ENCODE peak calls at places on chromosomes 1 and 21, in seven cellular contexts. A is mesendoderm, M is H1, V is IMR-90, O is H9, X is neuronal stem cell, S is trophoblast cell. C is an unnamed sample.

GRCh38 chr21:35940074-35940927 is 120.0 kb downstream of the SETD4 start:
- DNase-seq in A (peak), M (no peak), O (peak), X (peak), S (peak), V (peak), C (peak)

GRCh38 chr1:53376742-53377437 is 49.0 kb upstream of the LRP8 start:
- DNase-seq in V (no peak), X (no peak), M (peak), S (no peak), A (no peak), O (peak), C (no peak)

GRCh38 chr1:103025858-103026409 is 82.4 kb downstream of the COL11A1 start:
- DNase-seq in A (no peak), S (no peak), O (no peak), M (no peak), X (no peak), V (no peak), C (no peak)

GRCh38 chr1:85991261-85991660 is 165.3 kb downstream of the COL24A1 start:
- DNase-seq in O (no peak), M (no peak), V (no peak), S (no peak), X (no peak), A (no peak), C (no peak)

GRCh38 chr1:30417001-30417700 is 306.2 kb downstream of the MATN1 start:
- DNase-seq in S (no peak), A (no peak), X (no peak), M (peak), O (no peak), V (no peak), C (no peak)

GRCh38 chr1:181335631-181336030 is 147.7 kb upstream of the CACNA1E start:
- DNase-seq in V (no peak), X (no peak), O (no peak), S (no peak), M (no peak), A (no peak), C (no peak)

GRCh38 chr1:190711069-190711468 is 233.4 kb upstream of the BRINP3 start:
- DNase-seq in O (no peak), S (no peak), A (no peak), V (no peak), X (no peak), M (no peak), C (no peak)

GRCh38 chr1:40381268-40382109 is 8.0 kb downstream of the SMAP2 start:
- DNase-seq in X (no peak), O (no peak), A (no peak), M (no peak), S (peak), V (no peak), C (no peak)

GRCh38 chr1:188137221-188137620 is 1308.5 kb downstream of the PLA2G4A start:
- DNase-seq in M (no peak), A (no peak), X (no peak), O (no peak), S (no peak), V (no peak), C (no peak)
- H2BK5ac ChIP-seq in M (no peak), A (no peak), X (no peak), O (no peak), S (no peak), V (no peak), C (no peak)

DNA sequence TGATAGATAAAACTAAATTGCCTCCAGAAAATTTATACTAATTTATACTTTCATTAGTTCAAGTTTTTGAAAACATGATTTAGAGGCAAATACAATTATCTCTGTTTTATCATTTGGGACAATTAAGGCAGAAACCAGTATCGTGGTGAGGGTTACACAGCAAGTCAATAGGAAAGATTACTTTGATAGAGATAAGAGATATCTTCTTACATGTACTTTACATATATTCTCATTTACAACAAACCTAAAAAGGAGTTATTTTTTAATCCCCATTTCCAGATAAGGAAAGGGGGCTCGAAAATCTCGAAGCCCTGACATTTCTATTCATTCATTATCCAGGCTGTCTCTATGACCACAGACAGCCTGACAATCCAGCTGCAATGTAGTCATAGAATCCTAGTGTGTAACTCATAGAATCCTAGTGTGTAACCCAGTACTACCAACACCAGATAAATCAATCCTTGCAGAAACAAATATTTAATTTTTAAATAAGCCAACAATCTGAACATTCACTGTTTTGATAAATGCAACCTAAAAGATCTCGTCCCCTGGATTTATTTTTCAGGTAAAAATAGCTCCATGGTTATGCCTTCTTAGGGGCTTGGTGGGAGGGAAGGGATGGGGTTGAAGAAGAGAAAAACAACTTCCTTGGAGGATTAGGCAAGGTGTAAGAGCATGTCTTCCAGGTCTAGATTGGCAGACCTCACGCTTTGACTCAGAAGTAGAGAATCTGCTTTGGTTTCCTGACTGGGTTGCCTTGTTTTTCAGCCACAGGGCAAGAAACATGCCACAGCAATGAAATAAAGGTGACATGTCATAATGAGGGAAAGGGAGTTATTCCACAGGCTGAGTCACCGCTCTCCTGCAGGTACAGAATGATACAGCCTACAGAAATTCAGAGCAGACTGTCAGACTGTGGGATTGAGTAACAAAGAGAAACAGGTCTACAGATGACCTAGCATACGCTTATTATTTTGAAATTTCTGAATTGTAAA is 45.6 kb downstream of the IRF2BP2 start:
- DNase-seq in A (peak), M (no peak), V (peak), O (no peak), X (no peak), S (peak), C (peak)
- H3K4me2 ChIP-seq in A (no peak), M (no peak), V (peak), O (no peak), X (no peak), S (no peak), C (peak)

GRCh38 chr1:41642922-41643321 is 158.4 kb upstream of the EDN2 start:
- DNase-seq in A (no peak), S (no peak), M (no peak), V (no peak), O (no peak), X (no peak), C (no peak)

GRCh38 chr1:41643422-41643821 is 158.9 kb upstream of the EDN2 start:
- DNase-seq in A (no peak), O (no peak), X (no peak), M (no peak), S (no peak), V (no peak), C (no peak)

GRCh38 chr1:41647202-41648135 is 163.0 kb upstream of the EDN2 start:
- DNase-seq in V (no peak), S (no peak), A (no peak), M (no peak), O (no peak), X (no peak), C (no peak)

GRCh38 chr1:41646186-41646585 is 161.7 kb upstream of the EDN2 start:
- DNase-seq in M (no peak), A (no peak), X (no peak), V (no peak), S (no peak), O (no peak), C (no peak)

DNA sequence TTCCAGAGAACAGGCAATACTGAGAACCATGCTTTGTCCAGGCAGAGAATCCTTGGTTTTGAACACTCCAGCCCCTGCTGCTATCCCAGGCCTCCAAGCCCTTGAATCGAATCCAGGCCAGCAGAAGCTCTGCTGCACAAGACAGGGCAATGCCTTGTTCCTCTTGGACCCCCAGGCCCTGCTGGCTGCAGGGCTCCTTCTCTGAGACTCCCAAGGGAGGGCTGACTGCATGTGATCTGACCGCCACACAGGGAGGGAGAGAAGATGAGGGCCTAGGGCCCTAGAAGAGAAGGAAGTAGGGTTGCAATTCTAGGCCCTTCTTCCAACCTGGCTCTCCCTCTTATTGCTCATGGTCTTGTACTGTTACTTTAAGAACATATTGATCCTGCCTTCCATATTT is 160.6 kb upstream of the EDN2 start:
- DNase-seq in A (no peak), V (no peak), X (no peak), M (no peak), S (no peak), O (no peak), C (no peak)
- H2BK5ac ChIP-seq in A (no peak), V (no peak), X (no peak), M (no peak), S (no peak), O (no peak), C (no peak)

GRCh38 chr1:10940451-10940804 is 72.0 kb upstream of the TARDBP start:
- DNase-seq in V (no peak), A (no peak), X (no peak), M (no peak), S (no peak), O (no peak), C (no peak)
- H3K4me2 ChIP-seq in V (no peak), A (no peak), X (no peak), M (no peak), S (no peak), O (no peak), C (no peak)

C was measured in mesenchymal stem cell.